ENCODE peak calls at places on chromosomes 3 and 15, in four cellular contexts. N is Calu3, Z is endothelial cell, I is astrocyte of the cerebellum. Q is an unnamed sample.

GRCh38 chr15:76235186-76235826 is 76.0 kb downstream of the ETFA start:
- DNase-seq in I (peak), Z (no peak), N (no peak), Q (no peak)

GRCh38 chr15:51229907-51230328 is 108.5 kb downstream of the CYP19A1 start:
- DNase-seq in N (no peak), Z (no peak), I (peak), Q (no peak)

GRCh38 chr15:85168642-85169173 is 187.1 kb downstream of the PDE8A start:
- DNase-seq in I (no peak), Z (peak), N (peak), Q (peak)

GRCh38 chr15:87722941-87723691 is 533.4 kb downstream of the NTRK3 start:
- DNase-seq in I (no peak), N (no peak), Z (no peak), Q (no peak)

GRCh38 chr15:31483053-31483923 is 156.7 kb downstream of the KLF13 start:
- DNase-seq in N (no peak), Z (no peak), I (no peak), Q (peak)

GRCh38 chr3:90091557-90091956 is 984.1 kb downstream of the EPHA3 start:
- DNase-seq in I (peak), Z (peak), N (peak), Q (peak)

GRCh38 chr3:105365171-105365535 is 1.6 kb upstream of the ALCAM start:
- DNase-seq in Z (no peak), I (no peak), N (no peak), Q (no peak)

GRCh38 chr3:95813261-95813660 is 1001.1 kb upstream of the EPHA6 start:
- DNase-seq in Z (no peak), I (no peak), N (no peak), Q (no peak)

GRCh38 chr15:31216210-31216911 is 110.3 kb upstream of the KLF13 start:
- DNase-seq in N (peak), I (no peak), Z (peak), Q (peak)

GRCh38 chr3:94065819-94066218 is 3.0 kb downstream of the NSUN3 start:
- DNase-seq in Z (no peak), N (no peak), I (no peak), Q (no peak)

GRCh38 chr3:64291345-64291744 is 66.1 kb upstream of the PRICKLE2 start:
- DNase-seq in I (peak), Z (no peak), N (peak), Q (no peak)

GRCh38 chr15:62571072-62571471 is 406.0 kb upstream of the C2CD4B start:
- DNase-seq in N (no peak), Z (no peak), I (no peak), Q (no peak)

GRCh38 chr3:12999147-13000140 is 73.8 kb downstream of the IQSEC1 start:
- DNase-seq in I (no peak), N (peak), Z (no peak), Q (no peak)

GRCh38 chr15:65404196-65404872 is 18.4 kb downstream of the IGDCC4 start:
- DNase-seq in Z (no peak), I (no peak), N (no peak), Q (peak)

GRCh38 chr15:37028609-37029287 is 71.6 kb downstream of the MEIS2 start:
- DNase-seq in Z (no peak), I (no peak), N (no peak), Q (no peak)

GRCh38 chr3:55036883-55037577 is 109.2 kb upstream of the LRTM1 start:
- DNase-seq in I (no peak), N (no peak), Z (no peak), Q (no peak)

DNA sequence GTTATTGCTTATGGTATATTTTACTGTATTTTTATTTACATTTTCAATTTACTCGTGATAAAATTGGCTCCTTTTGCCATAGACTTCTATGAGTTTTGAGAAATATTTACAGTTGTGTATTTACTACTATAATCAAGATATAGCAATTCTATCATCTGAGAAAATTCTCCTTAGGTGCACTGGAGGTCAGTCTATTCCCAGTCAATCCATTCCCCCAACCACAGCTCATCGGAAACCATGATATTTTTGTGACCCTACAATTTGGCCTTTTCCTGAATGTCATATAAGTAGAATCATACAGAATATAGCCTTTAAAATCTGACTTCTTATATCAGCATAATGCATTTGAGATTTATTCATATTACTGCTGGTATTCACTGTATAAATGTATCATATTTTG is 114.7 kb upstream of the LRTM1 start:
- DNase-seq in Z (no peak), I (no peak), N (no peak), Q (no peak)
- TF ChIP-seq CTCF in Z (no peak), I (no peak), N (no peak), Q (no peak)

DNA sequence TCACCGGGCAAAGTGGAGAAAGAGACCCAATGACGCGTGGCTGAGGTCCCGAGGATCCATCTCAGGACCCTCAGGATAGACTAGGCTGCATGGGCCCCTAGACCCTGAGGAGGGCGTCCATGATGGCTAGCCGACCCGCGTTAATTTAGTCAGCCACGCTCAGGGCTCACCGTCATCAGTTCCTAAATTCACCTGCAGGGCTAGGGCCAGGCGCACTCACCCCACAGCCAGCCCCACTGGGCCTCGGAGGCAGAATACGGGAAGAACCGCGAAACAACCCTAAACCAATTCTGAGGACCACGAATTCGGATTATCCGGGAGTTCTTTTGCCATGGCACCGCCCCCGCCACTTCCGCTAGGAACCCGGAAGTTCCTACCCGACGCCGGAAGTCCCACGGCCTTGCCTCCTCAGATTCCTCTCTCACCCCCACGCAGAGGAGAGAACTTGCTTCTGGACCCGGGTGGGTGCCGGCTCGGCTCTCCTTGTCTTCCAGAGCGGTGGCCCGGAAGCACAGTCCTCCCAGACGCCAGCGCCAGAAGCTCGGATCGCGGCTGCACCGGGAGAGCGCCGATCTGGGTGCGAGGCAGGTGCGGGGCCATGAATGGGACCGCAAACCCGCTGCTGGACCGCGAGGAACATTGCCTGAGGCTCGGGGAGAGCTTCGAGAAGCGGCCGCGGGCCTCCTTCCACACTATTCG is at the start of the genes EAF1 and METTL6:
- DNase-seq in Z (peak), I (peak), N (peak), Q (peak)
- TF ChIP-seq CTCF in Z (peak), I (peak), N (peak), Q (peak)

GRCh38 chr3:48952510-48953118 is 34.0 kb downstream of the ARIH2 start:
- DNase-seq in Z (peak), N (peak), I (no peak), Q (peak)
- TF ChIP-seq CTCF in Z (peak), N (no peak), I (peak), Q (peak)

GRCh38 chr3:171495413-171495812 is 35.2 kb upstream of the TNIK start:
- DNase-seq in N (no peak), Z (no peak), I (no peak), Q (no peak)
- TF ChIP-seq CTCF in N (no peak), Z (no peak), I (no peak), Q (no peak)

DNA sequence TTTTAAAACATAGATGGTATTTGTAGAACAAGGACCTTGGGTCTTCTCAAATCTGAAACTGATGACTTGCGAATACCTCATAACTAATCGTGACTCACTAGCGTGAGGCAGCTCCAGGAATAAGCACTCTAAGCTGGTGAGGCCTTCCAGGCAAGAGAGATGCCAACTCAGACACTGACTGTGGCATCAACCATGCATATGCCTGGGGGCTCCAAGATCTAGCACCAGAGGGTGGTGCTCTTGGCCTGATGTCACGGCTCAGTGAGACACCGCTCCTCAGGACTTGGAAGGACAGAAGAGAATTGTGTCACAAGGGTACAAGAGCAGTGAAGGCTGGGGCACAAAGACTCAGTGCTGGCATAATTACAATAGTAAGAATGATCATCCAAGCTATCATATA is 125.0 kb upstream of the TRIM42 start:
- DNase-seq in Z (no peak), N (no peak), I (no peak), Q (no peak)
- TF ChIP-seq CTCF in Z (no peak), N (no peak), I (no peak), Q (no peak)

GRCh38 chr3:127738192-127738840 is 65.6 kb downstream of the ABTB1 start:
- DNase-seq in N (peak), I (no peak), Z (no peak), Q (no peak)
- TF ChIP-seq CTCF in N (no peak), I (no peak), Z (no peak), Q (no peak)

Q was measured in H9.